ENCODE peak calls at places on chromosomes 3 and 15, in four cellular contexts. Q is coronary artery, C is stomach, K is psoas muscle. J is an unnamed sample.

GRCh38 chr3:53152316-53152715 is 8.7 kb upstream of the PRKCD start:
- DNase-seq in Q (no peak), K (no peak), C (no peak), J (no peak)

GRCh38 chr3:17065315-17065714 is 180.6 kb downstream of the PLCL2 start:
- DNase-seq in Q (no peak), C (no peak), K (no peak), J (no peak)

GRCh38 chr15:94834000-94834399 is 602.6 kb downstream of the MCTP2 start:
- DNase-seq in C (no peak), K (no peak), Q (no peak), J (no peak)

GRCh38 chr15:38758001-38758400 is 193.4 kb upstream of the RASGRP1 start:
- DNase-seq in Q (no peak), K (no peak), C (no peak), J (peak)

GRCh38 chr15:43498988-43499387 is 6.0 kb upstream of the TP53BP1 start:
- DNase-seq in K (no peak), Q (no peak), C (no peak), J (no peak)

GRCh38 chr15:89002281-89002761 is 85.9 kb upstream of the ABHD2 start:
- DNase-seq in Q (no peak), K (no peak), C (no peak), J (peak)

GRCh38 chr3:27905625-27906024 is 183.5 kb upstream of the EOMES start:
- DNase-seq in K (no peak), C (no peak), Q (no peak), J (no peak)

GRCh38 chr15:45653702-45654424 is 19.0 kb downstream of the SQOR start:
- DNase-seq in C (no peak), Q (no peak), K (no peak), J (peak)

GRCh38 chr15:29925227-29926082 is 103.2 kb upstream of the TJP1 start:
- DNase-seq in C (peak), Q (no peak), K (peak), J (peak)

GRCh38 chr3:18223591-18224338 is 201.4 kb downstream of the SATB1 start:
- DNase-seq in Q (no peak), C (no peak), K (no peak), J (no peak)

GRCh38 chr3:108409791-108410190 is 100.6 kb downstream of the MYH15 start:
- DNase-seq in Q (no peak), C (no peak), K (no peak), J (no peak)

GRCh38 chr15:33021806-33022389 is 172.6 kb downstream of the FMN1 start:
- DNase-seq in Q (no peak), C (no peak), K (no peak), J (peak)

GRCh38 chr3:69872783-69873378 is 126.7 kb upstream of the SAMMSON start:
- DNase-seq in K (no peak), Q (no peak), C (no peak), J (no peak)

GRCh38 chr3:193796089-193796488 is 203.1 kb downstream of the OPA1 start:
- DNase-seq in C (no peak), K (no peak), Q (no peak), J (no peak)

GRCh38 chr15:88745696-88746095 is 57.5 kb upstream of the ACAN start:
- DNase-seq in K (no peak), Q (no peak), C (no peak), J (peak)

GRCh38 chr3:117104792-117105191 is 395.2 kb downstream of the TUSC7 start:
- DNase-seq in Q (no peak), C (no peak), K (no peak), J (peak)

GRCh38 chr3:122510878-122511481 is 3.8 kb downstream of the KPNA1 start:
- DNase-seq in Q (no peak), K (no peak), C (no peak), J (peak)

GRCh38 chr3:171116802-171117395 is 90.4 kb upstream of the SLC2A2 start:
- DNase-seq in C (no peak), K (no peak), Q (no peak), J (no peak)

GRCh38 chr3:71710906-71711494 is 14.2 kb downstream of the EIF4E3 start:
- DNase-seq in K (no peak), C (no peak), Q (no peak), J (peak)

GRCh38 chr15:62469874-62470688 is 305.0 kb upstream of the C2CD4B start:
- DNase-seq in K (peak), Q (no peak), C (no peak), J (peak)

GRCh38 chr3:127786358-127787070 is 35.8 kb downstream of the MGLL start:
- DNase-seq in C (peak), K (peak), Q (no peak), J (peak)

GRCh38 chr3:186653079-186653710 is 12.6 kb upstream of the HRG start:
- DNase-seq in Q (no peak), K (no peak), C (no peak), J (no peak)

GRCh38 chr3:193240436-193240849 is 579 bp upstream of the PLAAT1 start:
- DNase-seq in Q (no peak), K (peak), C (no peak), J (no peak)

DNA sequence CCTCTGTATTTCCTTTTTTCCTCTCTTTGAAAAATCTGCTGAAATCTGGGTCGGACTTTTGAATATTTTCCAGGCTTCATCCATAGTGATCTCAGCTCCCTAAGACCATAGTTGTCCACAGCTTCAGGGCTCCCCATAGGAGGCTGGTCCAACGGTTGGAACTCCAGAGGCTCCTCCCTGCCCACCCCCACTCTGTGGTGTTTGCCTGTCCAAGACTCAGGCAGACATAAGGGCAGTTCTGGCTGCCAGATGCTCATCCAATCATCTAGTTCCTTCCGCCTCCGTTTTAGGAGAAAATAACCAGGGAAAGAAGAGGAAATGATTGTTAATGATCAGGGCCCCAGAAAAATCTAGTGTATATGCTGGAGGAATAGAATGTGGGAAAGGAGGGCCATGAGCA is 27.9 kb upstream of the PRTG start:
- DNase-seq in Q (no peak), C (no peak), K (no peak), J (no peak)
- H3K4me3 ChIP-seq in Q (no peak), C (no peak), K (no peak), J (no peak)

GRCh38 chr15:100934735-100935134 is 15.6 kb downstream of the LRRK1 start:
- DNase-seq in K (no peak), Q (no peak), C (no peak), J (peak)
- TF ChIP-seq CTCF in K (no peak), Q (no peak), C (no peak), J (peak)

GRCh38 chr3:67654099-67654831 is at the start of gene SUCLG2:
- DNase-seq in Q (peak), C (peak), K (peak), J (peak)
- H3K4me3 ChIP-seq in Q (peak), C (peak), K (peak), J (peak)

GRCh38 chr3:536417-536813 is 339.9 kb downstream of the CHL1 start:
- DNase-seq in Q (no peak), K (no peak), C (no peak), J (no peak)

GRCh38 chr3:541328-541727 is 344.8 kb downstream of the CHL1 start:
- DNase-seq in C (no peak), K (no peak), Q (no peak), J (no peak)

DNA sequence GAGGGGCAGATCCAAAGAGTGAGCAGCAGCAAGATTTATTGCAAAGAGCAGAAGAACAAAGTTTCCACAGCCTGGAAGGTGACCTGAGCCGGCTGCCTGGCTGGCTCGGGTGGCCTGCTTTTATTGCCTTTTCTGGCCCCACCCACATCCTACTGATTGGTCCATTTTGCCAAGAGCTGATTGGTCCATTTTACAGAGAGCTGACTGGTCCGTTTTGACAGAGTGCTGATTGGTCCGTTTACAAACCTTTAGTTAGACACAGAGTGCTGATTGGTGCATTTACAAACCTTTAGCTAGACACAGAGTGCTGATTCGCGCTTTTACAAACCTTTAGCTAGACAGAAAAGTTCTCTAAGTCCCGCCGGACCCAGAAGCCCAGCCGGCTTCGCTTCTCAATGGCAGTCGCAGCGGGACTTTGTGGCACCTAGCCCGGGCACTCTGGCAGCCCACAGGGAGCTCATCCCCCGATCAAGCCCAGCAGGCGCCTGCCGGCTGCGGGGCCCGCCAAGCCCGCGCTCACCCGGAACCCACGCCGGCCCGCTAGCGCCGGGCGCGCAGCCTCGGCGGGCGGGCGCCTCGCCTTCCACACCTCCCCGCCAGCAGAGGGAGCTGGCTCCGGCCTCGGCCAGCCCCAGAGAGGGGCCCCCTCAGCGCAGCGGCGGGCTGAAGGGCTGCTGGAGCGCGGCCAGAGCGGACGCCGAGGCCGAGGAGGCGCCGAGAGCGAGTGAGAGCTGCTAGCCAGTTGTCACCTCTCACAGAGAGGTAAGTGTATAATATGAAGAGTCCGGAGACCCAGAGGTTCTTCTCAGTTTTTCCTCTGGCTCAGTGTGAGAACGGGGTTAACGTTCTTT is 339.2 kb downstream of the CHL1 start:
- DNase-seq in Q (no peak), K (peak), C (no peak), J (peak)
- TF ChIP-seq CTCF in Q (no peak), K (peak), C (peak), J (no peak)

J was measured in cardiac fibroblast.